ENCODE peak calls at places on chromosomes 16 and 17, in six cellular contexts. One of them, this sample, is unnamed.

GRCh38 chr17:17819561-17819995 is 17.2 kb downstream of the SREBF1 start:
- DNase-seq in stomach: peak; percentile 81
- DNase-seq in K562: peak; percentile 48
- DNase-seq in suprapubic skin: peak; percentile 85
- DNase-seq in transverse colon: peak; percentile 85
- DNase-seq in GM12878: peak; percentile 78
- DNase-seq in this sample: peak; percentile 90

GRCh38 chr16:77868478-77868877 is 80.1 kb downstream of the VAT1L start:
- DNase-seq in GM12878: peak; percentile 8
- DNase-seq in transverse colon: no peak
- DNase-seq in stomach: no peak
- DNase-seq in suprapubic skin: no peak
- DNase-seq in K562: no peak
- DNase-seq in this sample: no peak

GRCh38 chr16:88481851-88482250 is 28.8 kb downstream of the ZFPM1 start:
- DNase-seq in K562: no peak
- DNase-seq in stomach: no peak
- DNase-seq in transverse colon: no peak
- DNase-seq in suprapubic skin: no peak
- DNase-seq in GM12878: no peak
- DNase-seq in this sample: no peak

GRCh38 chr17:17439971-17440843 is 36.6 kb upstream of the MED9 start:
- DNase-seq in suprapubic skin: no peak
- DNase-seq in GM12878: peak; percentile 15
- DNase-seq in stomach: peak; percentile 80
- DNase-seq in K562: peak; percentile 60
- DNase-seq in transverse colon: peak; percentile 73
- DNase-seq in this sample: no peak

GRCh38 chr16:71339481-71340171 is 18.9 kb upstream of the CALB2 start:
- DNase-seq in K562: no peak
- DNase-seq in GM12878: no peak
- DNase-seq in suprapubic skin: no peak
- DNase-seq in transverse colon: no peak
- DNase-seq in stomach: no peak
- DNase-seq in this sample: no peak

GRCh38 chr16:31354394-31355291 is at the start of gene ITGAX:
- DNase-seq in suprapubic skin: no peak
- DNase-seq in GM12878: peak; percentile 70
- DNase-seq in stomach: peak; percentile 49
- DNase-seq in transverse colon: peak; percentile 52
- DNase-seq in K562: peak; percentile 78
- DNase-seq in this sample: peak; percentile 89

GRCh38 chr17:19308398-19308797 is 54.1 kb downstream of the B9D1 start:
- DNase-seq in transverse colon: no peak
- DNase-seq in K562: no peak
- DNase-seq in stomach: no peak
- DNase-seq in GM12878: no peak
- DNase-seq in suprapubic skin: no peak
- DNase-seq in this sample: no peak

GRCh38 chr17:17666111-17666714 is 15.0 kb upstream of the RAI1 start:
- DNase-seq in GM12878: no peak
- DNase-seq in K562: no peak
- DNase-seq in transverse colon: peak; percentile 55
- DNase-seq in stomach: peak; percentile 28
- DNase-seq in suprapubic skin: no peak
- DNase-seq in this sample: no peak

GRCh38 chr16:71557954-71558582 is 18.8 kb downstream of the TAT start:
- DNase-seq in transverse colon: no peak
- DNase-seq in GM12878: no peak
- DNase-seq in stomach: no peak
- DNase-seq in K562: no peak
- DNase-seq in suprapubic skin: no peak
- DNase-seq in this sample: no peak

GRCh38 chr16:59047114-59047513 is 313.0 kb upstream of the GOT2 start:
- DNase-seq in suprapubic skin: no peak
- DNase-seq in GM12878: no peak
- DNase-seq in transverse colon: no peak
- DNase-seq in K562: no peak
- DNase-seq in stomach: no peak
- DNase-seq in this sample: no peak

GRCh38 chr16:48605518-48606110 is 4.4 kb downstream of the N4BP1 start:
- DNase-seq in GM12878: no peak
- DNase-seq in suprapubic skin: no peak
- DNase-seq in stomach: no peak
- DNase-seq in K562: no peak
- DNase-seq in transverse colon: no peak
- DNase-seq in this sample: peak; percentile 75

GRCh38 chr16:70432800-70433455 is 6.0 kb downstream of the ST3GAL2 start:
- DNase-seq in stomach: no peak
- DNase-seq in GM12878: no peak
- DNase-seq in transverse colon: peak; percentile 51
- DNase-seq in K562: no peak
- DNase-seq in suprapubic skin: no peak
- DNase-seq in this sample: peak; percentile 72

GRCh38 chr17:40956401-40957254 is 10.1 kb downstream of the KRT39 start:
- DNase-seq in GM12878: no peak
- DNase-seq in suprapubic skin: no peak
- DNase-seq in K562: no peak
- DNase-seq in transverse colon: no peak
- DNase-seq in stomach: no peak
- DNase-seq in this sample: no peak

GRCh38 chr17:5640726-5641125 is 56.4 kb upstream of the NLRP1 start:
- DNase-seq in transverse colon: no peak
- DNase-seq in stomach: no peak
- DNase-seq in K562: no peak
- DNase-seq in GM12878: no peak
- DNase-seq in suprapubic skin: no peak
- DNase-seq in this sample: no peak

GRCh38 chr17:81021531-81022370 is 13.2 kb upstream of the BAIAP2 start:
- DNase-seq in stomach: no peak
- DNase-seq in transverse colon: no peak
- DNase-seq in K562: no peak
- DNase-seq in suprapubic skin: no peak
- DNase-seq in GM12878: no peak
- DNase-seq in this sample: no peak

GRCh38 chr16:54926166-54926838 is 4.4 kb upstream of the IRX5 start:
- DNase-seq in GM12878: no peak
- DNase-seq in transverse colon: no peak
- DNase-seq in suprapubic skin: no peak
- DNase-seq in stomach: no peak
- DNase-seq in K562: no peak
- DNase-seq in this sample: no peak

GRCh38 chr16:7352114-7352513 is 19.5 kb downstream of the RBFOX1 start:
- DNase-seq in transverse colon: no peak
- DNase-seq in GM12878: no peak
- DNase-seq in suprapubic skin: no peak
- DNase-seq in stomach: no peak
- DNase-seq in K562: no peak
- DNase-seq in this sample: no peak

GRCh38 chr16:2468142-2468724 is 2.9 kb upstream of the NTN3 start:
- DNase-seq in transverse colon: no peak
- DNase-seq in K562: no peak
- DNase-seq in suprapubic skin: peak; percentile 66
- DNase-seq in GM12878: no peak
- DNase-seq in stomach: no peak
- DNase-seq in this sample: no peak

GRCh38 chr17:2705263-2705662 is 6.3 kb downstream of the CLUH start:
- DNase-seq in stomach: no peak
- DNase-seq in GM12878: no peak
- DNase-seq in suprapubic skin: peak; percentile 55
- DNase-seq in transverse colon: no peak
- DNase-seq in K562: no peak
- DNase-seq in this sample: peak; percentile 60

GRCh38 chr17:37247825-37248224 is 128.0 kb upstream of the C17orf78 start:
- DNase-seq in stomach: no peak
- DNase-seq in GM12878: no peak
- DNase-seq in K562: no peak
- DNase-seq in suprapubic skin: no peak
- DNase-seq in transverse colon: no peak
- DNase-seq in this sample: no peak

GRCh38 chr17:32253117-32253611 is 12.5 kb upstream of the RHBDL3 start:
- DNase-seq in GM12878: no peak
- DNase-seq in K562: peak; percentile 81
- DNase-seq in suprapubic skin: peak; percentile 75
- DNase-seq in transverse colon: peak; percentile 81
- DNase-seq in stomach: peak; percentile 87
- DNase-seq in this sample: no peak

GRCh38 chr17:19311421-19312215 is 50.9 kb downstream of the B9D1 start:
- DNase-seq in stomach: no peak
- DNase-seq in GM12878: no peak
- DNase-seq in K562: no peak
- DNase-seq in transverse colon: no peak
- DNase-seq in suprapubic skin: no peak
- DNase-seq in this sample: no peak

GRCh38 chr17:62566996-62567578 is 60.4 kb upstream of the MRC2 start:
- DNase-seq in stomach: no peak
- DNase-seq in transverse colon: no peak
- DNase-seq in GM12878: no peak
- DNase-seq in suprapubic skin: no peak
- DNase-seq in K562: no peak
- DNase-seq in this sample: no peak

GRCh38 chr16:59543641-59544040 is 809.5 kb upstream of the GOT2 start:
- DNase-seq in transverse colon: no peak
- DNase-seq in suprapubic skin: no peak
- DNase-seq in GM12878: no peak
- DNase-seq in K562: no peak
- DNase-seq in stomach: no peak
- DNase-seq in this sample: no peak

DNA sequence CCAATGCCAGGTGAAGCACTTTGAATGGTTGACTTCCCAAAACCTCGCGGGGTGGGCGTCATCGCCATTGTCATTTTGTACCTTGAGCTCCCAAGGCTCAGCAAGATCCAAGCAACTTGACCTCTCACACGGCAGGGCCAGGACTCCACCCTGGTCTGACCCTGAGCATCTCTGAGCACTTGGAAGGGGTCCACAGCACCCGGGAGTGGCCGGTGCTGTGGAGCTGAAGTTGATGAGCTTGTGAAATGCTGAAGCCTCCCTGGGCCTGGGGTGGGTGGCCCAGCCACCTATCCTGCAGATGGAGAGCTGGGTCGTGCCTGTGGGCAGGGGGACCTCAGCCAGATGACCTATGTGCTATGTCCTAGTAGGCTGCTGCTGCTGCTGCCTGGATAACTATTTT is 283.3 kb upstream of the FOXF1 start:
- DNase-seq in stomach: peak; percentile 23
- DNase-seq in transverse colon: no peak
- DNase-seq in suprapubic skin: peak; percentile 45
- DNase-seq in GM12878: no peak
- DNase-seq in K562: no peak
- DNase-seq in this sample: no peak
- TF ChIP-seq POLR2A in stomach: no peak
- TF ChIP-seq POLR2A in transverse colon: no peak
- TF ChIP-seq POLR2A in suprapubic skin: no peak
- TF ChIP-seq POLR2A in GM12878: no peak
- TF ChIP-seq POLR2A in K562: no peak
- TF ChIP-seq POLR2A in this sample: no peak

GRCh38 chr17:76304226-76305134 is 3.6 kb downstream of the QRICH2 start:
- DNase-seq in transverse colon: no peak
- DNase-seq in suprapubic skin: no peak
- DNase-seq in K562: no peak
- DNase-seq in stomach: no peak
- DNase-seq in GM12878: no peak
- DNase-seq in this sample: no peak
- TF ChIP-seq POLR2AphosphoS5 in transverse colon: no peak
- TF ChIP-seq POLR2AphosphoS5 in suprapubic skin: no peak
- TF ChIP-seq POLR2AphosphoS5 in K562: no peak
- TF ChIP-seq POLR2AphosphoS5 in stomach: no peak
- TF ChIP-seq POLR2AphosphoS5 in GM12878: no peak
- TF ChIP-seq POLR2AphosphoS5 in this sample: no peak

DNA sequence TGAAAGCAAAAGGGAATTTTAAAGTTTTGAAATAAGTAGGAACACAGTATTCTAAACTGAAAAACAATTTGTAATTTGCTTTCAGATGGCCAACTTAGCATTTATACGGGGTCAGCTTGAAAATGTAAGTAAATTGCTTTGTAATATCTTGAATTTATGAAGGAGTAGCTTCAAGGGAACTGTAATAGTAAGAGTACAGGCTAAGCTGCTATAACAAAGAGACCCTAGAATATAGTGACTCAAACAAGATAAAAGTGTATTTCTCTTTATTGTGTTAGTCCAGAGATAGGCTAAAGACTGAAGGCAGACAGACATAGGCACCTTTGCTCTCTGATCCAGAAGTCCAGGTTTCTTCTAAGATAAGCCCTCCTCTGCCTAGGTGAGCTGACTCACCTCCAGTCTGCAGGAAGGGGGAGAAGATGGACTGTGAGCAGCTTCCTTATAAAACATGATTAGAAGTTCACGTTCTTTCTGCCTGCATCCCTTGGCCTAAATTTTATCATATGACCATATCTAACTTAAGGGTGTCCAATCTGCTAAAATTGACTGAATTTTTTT is 3.2 kb downstream of the TTC19 start:
- DNase-seq in transverse colon: no peak
- DNase-seq in suprapubic skin: no peak
- DNase-seq in GM12878: no peak
- DNase-seq in stomach: no peak
- DNase-seq in K562: no peak
- DNase-seq in this sample: no peak
- TF ChIP-seq CTCF in transverse colon: no peak
- TF ChIP-seq CTCF in suprapubic skin: no peak
- TF ChIP-seq CTCF in GM12878: no peak
- TF ChIP-seq CTCF in stomach: no peak
- TF ChIP-seq CTCF in K562: no peak
- TF ChIP-seq CTCF in this sample: no peak

GRCh38 chr16:46688101-46688656 is 799 bp downstream of the VPS35 start:
- DNase-seq in K562: no peak
- DNase-seq in transverse colon: peak; percentile 51
- DNase-seq in suprapubic skin: peak; percentile 67
- DNase-seq in GM12878: no peak
- DNase-seq in stomach: peak; percentile 64
- DNase-seq in this sample: no peak

GRCh38 chr16:46691720-46692119 is 2.3 kb downstream of the ORC6 start:
- DNase-seq in stomach: no peak
- DNase-seq in transverse colon: no peak
- DNase-seq in suprapubic skin: no peak
- DNase-seq in GM12878: no peak
- DNase-seq in K562: no peak
- DNase-seq in this sample: no peak

GRCh38 chr16:46688657-46689491 is at the start of gene VPS35:
- DNase-seq in stomach: peak; percentile 100
- DNase-seq in K562: peak; percentile 93
- DNase-seq in GM12878: peak; percentile 95
- DNase-seq in suprapubic skin: peak; percentile 100
- DNase-seq in transverse colon: peak; percentile 100
- DNase-seq in this sample: peak; percentile 100

GRCh38 chr16:46690281-46691178 is 1.1 kb downstream of the ORC6 start:
- DNase-seq in transverse colon: peak; percentile 38
- DNase-seq in K562: no peak
- DNase-seq in stomach: no peak
- DNase-seq in GM12878: no peak
- DNase-seq in suprapubic skin: no peak
- DNase-seq in this sample: peak; percentile 32

GRCh38 chr16:46689492-46690280 is at the start of gene ORC6:
- DNase-seq in transverse colon: peak; percentile 98
- DNase-seq in stomach: peak; percentile 98
- DNase-seq in suprapubic skin: peak; percentile 99
- DNase-seq in GM12878: no peak
- DNase-seq in K562: peak; percentile 91
- DNase-seq in this sample: peak; percentile 99
- TF ChIP-seq POLR2A in transverse colon: no peak
- TF ChIP-seq POLR2A in stomach: no peak
- TF ChIP-seq POLR2A in suprapubic skin: no peak
- TF ChIP-seq POLR2A in GM12878: peak; percentile 87
- TF ChIP-seq POLR2A in K562: peak; percentile 80
- TF ChIP-seq POLR2A in this sample: no peak

GRCh38 chr16:73020409-73020884 is 27.5 kb downstream of the ZFHX3 start:
- DNase-seq in K562: no peak
- DNase-seq in stomach: peak; percentile 90
- DNase-seq in suprapubic skin: peak; percentile 82
- DNase-seq in GM12878: no peak
- DNase-seq in transverse colon: peak; percentile 69
- DNase-seq in this sample: peak; percentile 40
- TF ChIP-seq POLR2AphosphoS5 in K562: no peak
- TF ChIP-seq POLR2AphosphoS5 in stomach: peak; percentile 50
- TF ChIP-seq POLR2AphosphoS5 in suprapubic skin: no peak
- TF ChIP-seq POLR2AphosphoS5 in GM12878: no peak
- TF ChIP-seq POLR2AphosphoS5 in transverse colon: peak; percentile 12
- TF ChIP-seq POLR2AphosphoS5 in this sample: no peak